ENCODE peak calls at places on chromosomes 16 and 17, in seven cellular contexts. A, U, Q, N, L, S and B are unnamed samples.
A peak's percentile ranks its signal among the peaks of the same experiment; 100 is the strongest.

GRCh38 chr16:23578096-23578830 is 17.9 kb downstream of the NDUFAB1 start:
- DNase-seq in A (peak; percentile 18), U (no peak), Q (no peak), N (no peak), L (no peak), S (peak; percentile 82), B (no peak)

GRCh38 chr16:31333686-31334649 is 21.0 kb upstream of the ITGAX start:
- DNase-seq in A (peak; percentile 54), U (no peak), Q (no peak), N (peak; percentile 17), L (peak; percentile 59), S (peak; percentile 7), B (peak; percentile 42)

GRCh38 chr17:39461911-39462641 is 790 bp downstream of the CDK12 start:
- DNase-seq in A (peak; percentile 20), U (peak; percentile 64), Q (no peak), N (peak; percentile 29), L (no peak), S (peak; percentile 14), B (peak; percentile 64)

GRCh38 chr16:25210758-25211157 is 6.0 kb upstream of the AQP8 start:
- DNase-seq in A (no peak), U (no peak), Q (no peak), N (no peak), L (no peak), S (peak; percentile 66), B (peak; percentile 54)

GRCh38 chr16:78473031-78473699 is 373.7 kb downstream of the WWOX start:
- DNase-seq in A (no peak), U (no peak), Q (no peak), N (no peak), L (no peak), S (no peak), B (no peak)

GRCh38 chr17:58265266-58265665 is 15.5 kb downstream of the MPO start:
- DNase-seq in A (no peak), U (no peak), Q (no peak), N (no peak), L (no peak), S (no peak), B (no peak)

GRCh38 chr17:539766-540165 is 174.9 kb downstream of the VPS53 start:
- DNase-seq in A (peak; percentile 50), U (no peak), Q (no peak), N (no peak), L (no peak), S (no peak), B (no peak)

GRCh38 chr17:41308918-41309359 is at the start of gene KRTAP16-1:
- DNase-seq in A (no peak), U (no peak), Q (no peak), N (peak; percentile 41), L (no peak), S (no peak), B (no peak)

GRCh38 chr17:8046929-8047768 is 8.3 kb downstream of the ALOX15B start:
- DNase-seq in A (no peak), U (no peak), Q (no peak), N (no peak), L (peak; percentile 83), S (no peak), B (no peak)

GRCh38 chr16:1152123-1152638 is 725 bp upstream of the CACNA1H start:
- DNase-seq in A (no peak), U (no peak), Q (no peak), N (peak; percentile 57), L (no peak), S (no peak), B (no peak)

GRCh38 chr17:56096026-56096807 is 57.1 kb upstream of the ANKFN1 start:
- DNase-seq in A (no peak), U (no peak), Q (no peak), N (no peak), L (no peak), S (no peak), B (no peak)

GRCh38 chr17:42210046-42210445 is 15.8 kb upstream of the GHDC start:
- DNase-seq in A (no peak), U (no peak), Q (no peak), N (no peak), L (no peak), S (no peak), B (no peak)

GRCh38 chr17:78995022-78995760 is 14.4 kb downstream of the CANT1 start:
- DNase-seq in A (no peak), U (no peak), Q (no peak), N (no peak), L (peak; percentile 88), S (no peak), B (no peak)